ENCODE peak calls at places on chromosomes 5 and 9, in four cellular contexts. F, T, Y and L are unnamed samples.

GRCh38 chr9:92759990-92760893 is 4.4 kb downstream of the BICD2 start:
- DNase-seq in F (no peak), T (no peak), Y (peak), L (no peak)

GRCh38 chr5:104754311-104754995 is 1191.9 kb upstream of the NUDT12 start:
- DNase-seq in F (no peak), T (no peak), Y (no peak), L (no peak)

GRCh38 chr5:110225949-110226348 is 500.5 kb downstream of the TMEM232 start:
- DNase-seq in F (no peak), T (no peak), Y (no peak), L (no peak)

GRCh38 chr9:18636781-18637180 is 162.8 kb downstream of the ADAMTSL1 start:
- DNase-seq in F (no peak), T (no peak), Y (no peak), L (no peak)

GRCh38 chr9:36486933-36487481 is 85.7 kb upstream of the MELK start:
- DNase-seq in F (no peak), T (no peak), Y (no peak), L (peak)

GRCh38 chr5:72633041-72633445 is 125.8 kb upstream of the ZNF366 start:
- DNase-seq in F (no peak), T (no peak), Y (no peak), L (no peak)

GRCh38 chr9:93306579-93307091 is 122.7 kb downstream of the WNK2 start:
- DNase-seq in F (no peak), T (no peak), Y (no peak), L (no peak)

GRCh38 chr9:108816037-108816436 is 39.7 kb downstream of the ACTL7B start:
- DNase-seq in F (no peak), T (no peak), Y (no peak), L (no peak)

GRCh38 chr9:20732118-20732517 is 48.1 kb downstream of the FOCAD start:
- DNase-seq in F (no peak), T (no peak), Y (no peak), L (peak)

GRCh38 chr5:537621-538071 is 13.4 kb upstream of the SLC9A3 start:
- DNase-seq in F (no peak), T (no peak), Y (no peak), L (no peak)

GRCh38 chr9:73573235-73573634 is 421.6 kb downstream of the ANXA1 start:
- DNase-seq in F (no peak), T (no peak), Y (no peak), L (no peak)

GRCh38 chr9:133684461-133685361 is 48.5 kb downstream of the DBH start:
- DNase-seq in F (no peak), T (no peak), Y (peak), L (no peak)

GRCh38 chr5:78638423-78638822 is 10.1 kb downstream of the LHFPL2 start:
- DNase-seq in F (no peak), T (no peak), Y (peak), L (peak)

GRCh38 chr5:1110930-1111726 is 735 bp downstream of the SLC12A7 start:
- DNase-seq in F (no peak), T (no peak), Y (no peak), L (no peak)

GRCh38 chr5:141180313-141180712 is 1.9 kb upstream of the PCDHB16 start:
- DNase-seq in F (no peak), T (no peak), Y (no peak), L (no peak)

GRCh38 chr5:45695011-45695667 is 1.0 kb downstream of the HCN1 start:
- DNase-seq in F (no peak), T (no peak), Y (no peak), L (no peak)

GRCh38 chr5:40717281-40717680 is 37.6 kb downstream of the PTGER4 start:
- DNase-seq in F (no peak), T (no peak), Y (no peak), L (peak)

GRCh38 chr5:94505327-94506080 is 112.9 kb downstream of the KIAA0825 start:
- DNase-seq in F (no peak), T (no peak), Y (no peak), L (no peak)

GRCh38 chr9:36802171-36802920 is 229.7 kb downstream of the MELK start:
- DNase-seq in F (no peak), T (no peak), Y (peak), L (peak)

GRCh38 chr5:153718713-153719112 is 228.2 kb downstream of the GRIA1 start:
- DNase-seq in F (no peak), T (no peak), Y (no peak), L (no peak)

GRCh38 chr9:127444283-127444920 is 6.8 kb downstream of the RPL12 start:
- DNase-seq in F (no peak), T (no peak), Y (no peak), L (peak)